ENCODE peak calls at places on chromosomes 4 and X, in five cellular contexts. X is substantia nigra, Z is islet precursor cell, V is memory B cell, M is NCI-H1092 treated with DMSO at 0.1 percent for 48 hours. Y is an unnamed sample.

GRCh38 chrX:103367502-103367901 is 8.8 kb upstream of the BEX3 start:
- DNase-seq in V (no peak), Z (peak; percentile 60), M (no peak), X (no peak), Y (peak; percentile 39)

GRCh38 chrX:109537324-109537665 is 651 bp downstream of the NXT2 start:
- DNase-seq in Z (no peak), X (no peak), V (peak; percentile 12), M (no peak), Y (no peak)

GRCh38 chrX:134990475-134991473 is at the start of gene SMIM10:
- DNase-seq in M (peak; percentile 6), Z (peak; percentile 86), X (peak; percentile 55), V (peak; percentile 13), Y (peak; percentile 53)

GRCh38 chrX:101617211-101618191 is at the start of gene ARMCX6:
- DNase-seq in X (peak; percentile 80), V (peak; percentile 49), M (peak; percentile 68), Z (peak; percentile 85), Y (peak; percentile 86)

GRCh38 chrX:28966335-28966734 is 379.1 kb downstream of the IL1RAPL1 start:
- DNase-seq in M (no peak), V (no peak), Z (no peak), X (no peak), Y (no peak)

GRCh38 chrX:17809984-17810383 is 51.1 kb downstream of the RAI2 start:
- DNase-seq in M (no peak), Z (no peak), V (no peak), X (no peak), Y (no peak)

GRCh38 chr4:187550256-187550950 is 445.2 kb upstream of the ZFP42 start:
- DNase-seq in V (no peak), X (no peak), Z (no peak), M (no peak), Y (peak; percentile 30)

GRCh38 chrX:139200346-139200745 is 330.2 kb upstream of the F9 start:
- DNase-seq in V (no peak), Z (no peak), M (no peak), X (no peak), Y (no peak)

GRCh38 chrX:72475338-72475737 is 97.3 kb downstream of the HDAC8 start:
- DNase-seq in V (no peak), Z (peak; percentile 52), X (no peak), M (no peak), Y (peak; percentile 76)